ENCODE peak calls at places on chromosomes 4 and X, in five cellular contexts. T, D, U, W and M are unnamed samples.

GRCh38 chrX:31705816-31706215 is 634.0 kb upstream of the FTHL17 start:
- DNase-seq in U (no peak), W (no peak), T (no peak), D (no peak), M (no peak)

GRCh38 chrX:50996930-50997329 is 86.4 kb downstream of the BMP15 start:
- DNase-seq in D (no peak), T (no peak), U (no peak), W (no peak), M (no peak)

GRCh38 chrX:3227526-3227925 is 118.9 kb downstream of the MXRA5 start:
- DNase-seq in W (no peak), U (no peak), D (no peak), T (no peak), M (no peak)

GRCh38 chr4:70518716-70519115 is 347 bp downstream of the AMTN start:
- DNase-seq in W (peak; percentile 10), D (no peak), U (no peak), T (no peak), M (no peak)

GRCh38 chr4:122083356-122083755 is 68.8 kb upstream of the BLTP1 start:
- DNase-seq in U (no peak), W (no peak), T (no peak), D (no peak), M (no peak)

GRCh38 chrX:53686151-53686885 is at the start of gene HUWE1:
- DNase-seq in W (peak; percentile 67), D (peak; percentile 86), T (peak; percentile 58), U (peak; percentile 78), M (peak; percentile 79)

GRCh38 chr4:66562276-66562806 is 892.1 kb upstream of the EPHA5 start:
- DNase-seq in D (no peak), U (no peak), T (no peak), W (peak; percentile 88), M (no peak)

GRCh38 chrX:54171091-54171490 is 12.0 kb downstream of the FAM120C start:
- DNase-seq in D (no peak), W (no peak), U (no peak), T (no peak), M (no peak)

GRCh38 chr4:6972375-6972650 is 62.7 kb downstream of the TBC1D14 start:
- DNase-seq in U (no peak), T (no peak), D (no peak), W (no peak), M (no peak)

GRCh38 chr4:147355849-147356248 is 125.0 kb upstream of the EDNRA start:
- DNase-seq in D (no peak), T (peak; percentile 97), W (peak; percentile 91), U (no peak), M (no peak)

GRCh38 chr4:144703494-144703893 is 57.5 kb downstream of the HHIP start:
- DNase-seq in W (no peak), T (no peak), U (no peak), D (no peak), M (no peak)

GRCh38 chr4:144701683-144702233 is 55.8 kb downstream of the HHIP start:
- DNase-seq in U (no peak), W (peak; percentile 51), D (no peak), T (no peak), M (no peak)

GRCh38 chr4:144709159-144709558 is 63.2 kb downstream of the HHIP start:
- DNase-seq in T (peak; percentile 89), W (peak; percentile 98), D (no peak), U (no peak), M (no peak)

GRCh38 chr4:144709793-144710525 is 64.0 kb downstream of the HHIP start:
- DNase-seq in T (peak; percentile 66), W (peak; percentile 89), D (no peak), U (no peak), M (no peak)

GRCh38 chr4:144705861-144706590 is 60.1 kb downstream of the HHIP start:
- DNase-seq in W (no peak), D (no peak), U (no peak), T (no peak), M (no peak)
- H3K4me1 ChIP-seq in W (no peaks in the 10 kb centered on the region), D (no peaks in the 10 kb centered on the region), U (no peaks in the 10 kb centered on the region), T (peaks cover 12% of the 10 kb centered on the region), M (no peaks in the 10 kb centered on the region)

GRCh38 chr4:20122198-20122988 is 129.3 kb upstream of the SLIT2 start:
- DNase-seq in U (no peak), D (no peak), T (no peak), W (no peak), M (no peak)
- H3K4me3 ChIP-seq in U (no peak overlapping the region), D (no peak overlapping the region), T (no peak overlapping the region), W (no peak overlapping the region), M (no peak overlapping the region)

GRCh38 chr4:138510053-138510452 is 267.9 kb upstream of the SLC7A11 start:
- DNase-seq in D (no peak), T (peak; percentile 70), U (no peak), W (peak; percentile 71), M (no peak)
- H3K4me1 ChIP-seq in D (no peaks in the 10 kb centered on the region), T (peaks cover 7% of the 10 kb centered on the region), U (no peaks in the 10 kb centered on the region), W (no peaks in the 10 kb centered on the region), M (no peaks in the 10 kb centered on the region)

DNA sequence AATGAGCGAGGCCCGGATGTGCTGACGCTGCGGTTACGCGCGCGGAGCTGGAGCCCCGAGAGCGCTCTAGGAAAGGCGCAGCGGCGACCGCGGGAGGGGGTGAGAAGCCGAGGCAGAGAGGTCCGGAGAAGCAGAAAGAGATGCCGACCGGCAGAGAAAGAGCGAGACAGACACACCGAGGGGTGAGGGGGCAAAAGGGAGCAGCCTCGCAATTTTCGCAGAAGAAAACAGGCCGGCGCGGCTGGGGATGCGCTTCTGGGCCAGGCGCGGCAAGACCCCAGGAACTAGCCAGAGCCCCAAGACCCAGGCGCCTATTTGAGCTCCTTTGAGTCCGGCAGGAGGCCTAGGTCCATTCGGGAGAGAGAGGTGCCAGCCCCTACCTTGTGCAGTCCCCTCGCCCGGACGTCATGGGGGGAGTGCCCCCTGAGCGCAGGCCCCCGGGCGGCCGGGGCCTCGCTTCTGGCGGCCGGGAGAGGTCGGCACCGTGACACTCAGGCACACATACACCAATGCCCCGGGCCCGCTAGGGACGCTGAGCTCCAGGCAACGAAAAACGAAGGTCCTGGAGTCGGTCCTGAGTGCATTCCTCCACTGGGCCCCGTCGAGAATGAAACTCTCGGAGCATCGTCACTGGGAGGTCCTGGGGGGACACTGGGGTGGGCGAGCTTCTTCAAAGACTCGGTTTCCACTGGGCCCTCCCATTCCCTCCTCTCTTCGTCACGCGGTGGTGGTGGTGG is 13.3 kb downstream of the HMX1 start:
- DNase-seq in U (no peak), T (no peak), W (no peak), D (no peak), M (no peak)
- H3K4me3 ChIP-seq in U (no peak overlapping the region), T (no peak overlapping the region), W (no peak overlapping the region), D (no peak overlapping the region), M (no peak overlapping the region)

DNA sequence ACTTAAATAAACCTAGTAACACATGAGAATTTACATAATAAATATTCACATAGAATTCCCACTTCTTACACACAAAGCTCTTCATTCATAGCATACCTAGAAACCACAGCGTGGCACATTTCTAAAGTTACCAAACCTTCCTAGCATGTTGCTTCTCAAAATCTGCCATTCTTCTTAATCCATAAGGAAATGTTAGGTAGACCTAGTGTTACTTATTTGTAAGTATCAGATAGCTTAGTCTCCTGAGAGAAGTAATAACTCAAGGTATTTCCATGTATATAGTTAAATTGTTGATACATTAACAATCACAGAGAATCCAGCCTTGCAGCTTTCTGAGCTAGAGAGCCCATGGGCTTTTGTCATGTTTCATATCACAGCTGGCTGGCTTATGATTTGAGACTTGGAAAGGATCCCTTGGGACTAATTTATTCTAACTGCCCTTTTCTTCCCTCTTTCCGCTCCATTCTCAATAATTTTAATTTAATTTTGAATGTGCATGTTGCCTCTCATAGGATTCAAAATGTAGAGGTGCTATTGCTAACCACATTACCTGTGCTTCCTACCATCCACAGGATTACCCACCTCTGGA is 17.6 kb downstream of the SH3RF1 start:
- DNase-seq in U (no peak), D (no peak), T (no peak), W (peak; percentile 65), M (no peak)
- H3K4me1 ChIP-seq in U (peaks cover 42% of the 10 kb centered on the region), D (peaks cover 91% of the 10 kb centered on the region), T (peaks cover 29% of the 10 kb centered on the region), W (peaks cover 38% of the 10 kb centered on the region), M (no peaks in the 10 kb centered on the region)